ENCODE peak calls at places on chromosomes 13 and 19, in eight cellular contexts. R is AG04450, K is transverse colon, J is left ventricle myocardium inferior, H is PC-3, B is neural progenitor cell, I is mammary epithelial cell, Z is fibroblast of lung. X is an unnamed sample.

GRCh38 chr13:40609972-40610726 is 56.3 kb downstream of the FOXO1 start:
- DNase-seq in J (no peak), K (peak; percentile 30), R (no peak), I (peak; percentile 85), H (peak; percentile 79), B (no peak), Z (peak; percentile 30), X (peak; percentile 15)

GRCh38 chr13:24328145-24328544 is 18.8 kb downstream of the C1QTNF9 start:
- DNase-seq in I (no peak), Z (no peak), K (no peak), H (no peak), R (no peak), B (no peak), J (no peak), X (no peak)

GRCh38 chr19:29735821-29736220 is 20.8 kb upstream of the C19orf12 start:
- DNase-seq in K (no peak), I (no peak), J (no peak), Z (no peak), H (no peak), B (no peak), R (no peak), X (no peak)

GRCh38 chr13:30052127-30052526 is 201.7 kb upstream of the UBL3 start:
- DNase-seq in K (no peak), Z (no peak), J (no peak), B (peak; percentile 14), H (no peak), I (no peak), R (no peak), X (no peak)

GRCh38 chr13:40777166-40777956 is 6.4 kb upstream of the MRPS31 start:
- DNase-seq in I (peak; percentile 47), R (no peak), Z (peak; percentile 43), B (peak; percentile 66), H (peak; percentile 55), J (no peak), K (peak; percentile 43), X (peak; percentile 54)

GRCh38 chr19:5934779-5935472 is 20.9 kb downstream of the CAPS start:
- DNase-seq in K (no peak), J (peak; percentile 40), H (no peak), Z (peak; percentile 47), B (no peak), I (no peak), R (peak; percentile 84), X (peak; percentile 25)

GRCh38 chr19:33631628-33631995 is 9.9 kb downstream of the CHST8 start:
- DNase-seq in B (no peak), I (no peak), R (no peak), Z (no peak), H (no peak), K (no peak), J (no peak), X (no peak)

GRCh38 chr13:33132644-33133440 is 116.6 kb downstream of the KL start:
- DNase-seq in H (no peak), R (no peak), B (no peak), I (no peak), Z (peak; percentile 74), J (no peak), K (no peak), X (no peak)

GRCh38 chr13:96677029-96677428 is 317.2 kb downstream of the OXGR1 start:
- DNase-seq in R (no peak), Z (no peak), K (no peak), B (no peak), H (no peak), J (no peak), I (no peak), X (no peak)

GRCh38 chr19:29086646-29087045 is 126.3 kb downstream of the UQCRFS1 start:
- DNase-seq in J (no peak), H (no peak), Z (no peak), B (no peak), I (no peak), R (no peak), K (no peak), X (no peak)

GRCh38 chr19:29805026-29805925 is 6.5 kb upstream of the CCNE1 start:
- DNase-seq in B (no peak), K (no peak), R (no peak), H (peak; percentile 15), J (no peak), Z (peak; percentile 31), I (peak; percentile 16), X (no peak)

GRCh38 chr13:76993021-76993420 is 1.1 kb downstream of the CLN5 start:
- DNase-seq in Z (peak; percentile 28), J (no peak), B (no peak), R (no peak), H (peak; percentile 9), I (peak; percentile 55), K (no peak), X (no peak)

DNA sequence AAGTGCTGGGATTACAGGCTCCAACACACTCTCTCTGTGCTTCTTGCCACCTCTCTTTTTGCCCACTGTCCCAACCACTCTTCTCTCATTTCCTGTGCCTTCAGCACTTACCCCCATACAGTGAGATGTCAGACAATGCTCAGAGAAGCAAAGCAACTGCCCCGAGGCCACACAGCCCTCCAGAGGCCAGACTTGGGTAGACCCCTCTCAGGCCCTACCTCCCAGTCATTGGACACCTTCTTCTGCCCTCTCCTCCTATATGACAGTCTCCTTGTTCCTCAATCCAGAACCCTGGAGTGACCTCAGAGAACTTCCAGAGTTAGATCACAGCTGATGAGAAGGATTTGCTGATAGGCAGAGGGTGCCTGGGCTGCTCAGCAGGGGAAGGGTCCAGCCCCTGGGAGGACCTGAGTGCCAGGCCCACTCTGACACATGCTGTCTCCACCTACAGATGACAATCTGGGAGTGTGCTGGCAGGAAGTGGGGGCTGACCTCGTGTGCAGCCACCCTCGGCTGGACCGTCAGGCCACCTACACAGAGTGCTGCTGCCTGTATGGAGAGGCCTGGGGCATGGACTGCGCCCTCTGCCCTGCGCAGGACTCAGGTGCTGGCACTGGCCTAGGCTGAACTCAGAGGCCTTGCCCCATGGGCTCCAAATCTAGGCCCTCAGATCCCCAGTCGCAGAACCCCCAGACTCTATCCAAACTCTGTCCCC is 24.4 kb downstream of the LTBP4 start:
- DNase-seq in B (no peak), H (no peak), K (no peak), I (no peak), J (no peak), Z (no peak), R (no peak), X (no peak)
- H3K4me3 ChIP-seq in B (no peak overlapping the region), H (no peak overlapping the region), K (no peak overlapping the region), I (no peak overlapping the region), J (no peak overlapping the region), Z (no peak overlapping the region), R (no peak overlapping the region), X (no peak overlapping the region)

DNA sequence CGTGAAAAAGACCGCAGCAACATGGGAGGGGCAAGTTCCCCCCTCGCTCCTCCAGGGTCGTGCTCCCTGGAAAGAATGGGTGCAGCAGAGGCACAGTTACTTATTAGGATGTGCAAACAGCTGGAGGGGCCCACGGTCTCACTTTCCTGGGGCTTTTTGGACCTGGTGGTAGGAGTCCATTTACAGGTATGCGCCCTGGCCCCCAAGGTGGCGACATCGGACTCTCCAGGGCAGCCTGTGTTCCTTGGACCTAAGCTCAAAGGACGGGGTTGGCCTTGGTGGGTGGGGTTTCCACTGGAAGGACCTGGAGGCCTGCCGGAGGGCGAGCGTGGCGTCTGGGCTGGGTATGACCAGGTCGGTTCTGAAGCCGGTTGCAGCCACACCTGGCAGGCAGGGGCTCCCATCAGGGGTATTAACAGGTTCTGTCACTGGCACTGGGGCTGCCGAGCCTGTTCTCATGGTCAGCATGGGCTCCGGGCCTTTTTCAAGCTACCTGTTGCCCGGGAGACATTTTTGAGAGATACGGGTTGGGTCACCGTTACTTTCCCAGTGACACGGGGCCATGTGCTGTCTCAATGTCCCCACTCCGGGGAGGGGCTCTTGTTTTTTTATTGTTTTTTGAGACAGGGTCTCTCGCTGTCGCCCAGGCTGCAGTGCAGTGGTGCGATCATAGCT is 5.9 kb downstream of the ZFR2 start:
- DNase-seq in B (no peak), Z (no peak), H (no peak), K (no peak), J (no peak), I (no peak), R (no peak), X (no peak)
- H3K27me3 ChIP-seq in B (no peaks in the 10 kb centered on the region), Z (peaks cover 7% of the 10 kb centered on the region), H (peaks cover 24% of the 10 kb centered on the region), K (peaks cover 27% of the 10 kb centered on the region), J (peaks cover 72% of the 10 kb centered on the region), I (peaks cover 23% of the 10 kb centered on the region), R (peaks cover 36% of the 10 kb centered on the region), X (peaks cover 27% of the 10 kb centered on the region)

DNA sequence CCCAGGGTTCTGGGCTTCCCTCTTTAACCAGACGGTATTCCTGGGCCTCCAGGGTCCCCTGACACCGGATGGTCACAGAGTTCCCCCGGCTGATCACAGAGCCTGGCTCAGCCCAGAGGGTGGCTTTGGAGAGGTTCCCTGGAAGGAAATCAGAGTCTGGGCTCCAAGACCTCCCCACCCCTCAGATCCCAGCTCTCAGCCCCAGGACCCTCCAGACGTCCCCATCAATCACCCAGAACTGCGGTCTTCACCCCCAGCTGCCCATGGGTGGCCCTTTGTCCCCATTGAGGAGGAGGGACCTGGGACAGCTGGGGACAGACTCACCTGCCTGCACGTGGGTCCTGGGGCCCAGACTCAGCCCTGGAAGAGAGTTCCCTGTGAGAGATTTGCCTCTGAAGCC is 955 bp downstream of the LILRA5 start:
- DNase-seq in I (no peak), K (no peak), R (no peak), J (no peak), B (no peak), Z (no peak), H (no peak), X (no peak)
- TF ChIP-seq CTCF in I (no peak), K (no peak), R (no peak), J (no peak), B (no peak), Z (no peak), H (no peak), X (no peak)

DNA sequence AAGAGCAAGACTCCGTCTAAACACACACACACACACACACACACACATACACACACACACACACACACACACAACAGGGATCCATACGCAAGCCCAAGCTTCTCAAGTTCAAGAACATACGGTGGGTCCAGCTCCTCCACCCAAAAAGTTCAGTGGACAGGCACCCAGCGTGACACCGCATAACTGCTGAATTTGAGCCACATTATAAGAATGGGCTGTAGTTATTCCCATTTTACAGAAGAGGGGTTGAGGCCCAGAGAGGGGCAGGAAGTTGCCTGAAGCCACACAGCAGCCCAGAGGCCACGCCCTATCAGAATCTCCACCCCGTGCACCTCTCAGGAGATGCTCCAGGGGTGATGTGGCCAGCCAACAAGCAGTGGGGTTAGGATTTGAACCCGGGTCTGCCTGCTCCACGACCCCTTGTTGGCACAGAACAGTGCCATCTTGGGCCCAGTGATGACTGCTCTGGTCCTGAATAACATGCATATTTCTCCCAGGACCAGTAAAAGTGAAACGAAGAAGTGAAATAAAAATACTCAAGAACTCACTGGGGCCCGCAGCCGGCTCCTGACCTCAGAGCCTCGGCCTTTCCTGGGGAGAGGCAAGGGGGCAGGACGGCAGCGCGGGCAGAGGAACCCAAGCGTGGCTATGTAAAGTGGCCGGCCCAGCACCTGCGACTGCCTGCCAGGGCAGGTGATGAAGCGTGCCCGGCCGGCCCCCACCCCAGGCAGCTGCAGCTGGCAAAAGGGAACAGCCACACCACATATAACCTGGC is 61.9 kb downstream of the AP1M1 start:
- DNase-seq in Z (no peak), R (no peak), I (no peak), H (no peak), J (no peak), B (no peak), K (peak; percentile 68), X (no peak)
- H3K4me3 ChIP-seq in Z (no peak overlapping the region), R (no peak overlapping the region), I (no peak overlapping the region), H (no peak overlapping the region), J (no peak overlapping the region), B (no peak overlapping the region), K (no peak overlapping the region), X (no peak overlapping the region)